ENCODE peak calls at places on chromosome 2, in four cellular contexts. M, I, E and L are unnamed samples.

GRCh38 chr2:236644067-236644466 is 74.4 kb downstream of the ACKR3 start:
- DNase-seq in I (no peak), M (no peak), E (no peak), L (no peak)

GRCh38 chr2:3151153-3151918 is 226.3 kb downstream of the EIPR1 start:
- DNase-seq in I (no peak), E (no peak), M (no peak), L (no peak)

GRCh38 chr2:129720360-129720759 is 259.1 kb upstream of the RAB6C start:
- DNase-seq in M (no peak), I (no peak), E (no peak), L (no peak)

GRCh38 chr2:10454505-10454904 is 6.4 kb upstream of the ODC1 start:
- DNase-seq in I (peak), M (no peak), E (no peak), L (no peak)

GRCh38 chr2:121665504-121665903 is 16.2 kb upstream of the CLASP1 start:
- DNase-seq in E (no peak), I (no peak), M (no peak), L (no peak)

GRCh38 chr2:207162319-207162718 is 3.4 kb downstream of the KLF7 start:
- DNase-seq in M (no peak), I (no peak), E (no peak), L (no peak)

GRCh38 chr2:120879401-120880295 is 144.0 kb downstream of the GLI2 start:
- DNase-seq in M (no peak), E (no peak), I (no peak), L (no peak)

GRCh38 chr2:241868661-241869081 is 858 bp upstream of the RTP5 start:
- DNase-seq in M (no peak), I (peak), E (no peak), L (no peak)

GRCh38 chr2:219335373-219335786 is 2.8 kb upstream of the RESP18 start:
- DNase-seq in I (no peak), E (no peak), M (no peak), L (no peak)

GRCh38 chr2:122531803-122532344 is 776.4 kb downstream of the TSN start:
- DNase-seq in E (peak), M (no peak), I (peak), L (no peak)

GRCh38 chr2:158502984-158503383 is 46.2 kb downstream of the PKP4 start:
- DNase-seq in M (no peak), E (no peak), I (no peak), L (no peak)

GRCh38 chr2:20638014-20638413 is 12.9 kb downstream of the HS1BP3 start:
- DNase-seq in M (no peak), I (no peak), E (no peak), L (no peak)

GRCh38 chr2:239927424-239927981 is 97.6 kb downstream of the NDUFA10 start:
- DNase-seq in I (no peak), E (no peak), M (peak), L (no peak)

GRCh38 chr2:24825883-24826800 is 32.9 kb downstream of the CENPO start:
- DNase-seq in M (no peak), E (no peak), I (peak), L (peak)
- TF ChIP-seq TAF1 in M (no peak), E (no peak), I (no peak), L (no peak)

GRCh38 chr2:46163031-46163430 is 134.2 kb upstream of the EPAS1 start:
- DNase-seq in E (no peak), I (no peak), M (no peak), L (no peak)

GRCh38 chr2:46165916-46166315 is 131.3 kb upstream of the EPAS1 start:
- DNase-seq in I (no peak), E (no peak), M (no peak), L (no peak)

GRCh38 chr2:46164581-46165301 is 132.5 kb upstream of the EPAS1 start:
- DNase-seq in M (no peak), E (no peak), I (no peak), L (no peak)

GRCh38 chr2:46162329-46162870 is 134.8 kb upstream of the EPAS1 start:
- DNase-seq in I (no peak), E (no peak), M (no peak), L (no peak)

GRCh38 chr2:46163804-46164569 is 133.2 kb upstream of the EPAS1 start:
- DNase-seq in M (no peak), I (no peak), E (no peak), L (no peak)
- TF ChIP-seq TAF1 in M (no peak), I (no peak), E (no peak), L (no peak)

DNA sequence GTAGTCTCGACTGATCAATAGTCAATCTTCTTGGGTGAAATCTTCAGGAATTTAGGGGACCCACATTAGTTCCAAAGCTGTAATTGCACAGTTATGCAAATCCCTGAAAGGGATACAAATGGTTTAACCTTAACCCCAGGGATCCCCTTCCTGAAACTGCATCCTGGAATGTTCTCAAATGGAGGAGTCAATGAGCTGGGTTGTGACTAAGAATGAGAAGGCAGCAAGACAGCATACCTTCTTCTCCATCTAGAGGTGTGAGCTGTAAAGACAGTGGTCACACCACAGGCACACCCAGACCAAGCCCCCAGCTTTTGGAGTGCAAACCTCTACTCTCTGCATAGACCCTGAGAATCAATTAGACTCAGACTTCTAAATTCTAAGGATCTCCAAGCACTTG is 164.7 kb upstream of the MEIS1 start:
- DNase-seq in M (no peak), I (no peak), E (peak), L (no peak)
- TF ChIP-seq TAF1 in M (no peak), I (no peak), E (no peak), L (no peak)

GRCh38 chr2:151791545-151791944 is 36.7 kb downstream of the ARL5A start:
- DNase-seq in E (no peak), M (no peak), I (no peak), L (no peak)

GRCh38 chr2:151792589-151792988 is 35.6 kb downstream of the ARL5A start:
- DNase-seq in E (no peak), I (no peak), M (no peak), L (no peak)

GRCh38 chr2:151790689-151791088 is 37.5 kb downstream of the ARL5A start:
- DNase-seq in M (no peak), E (no peak), I (no peak), L (no peak)

GRCh38 chr2:151795646-151796240 is 32.5 kb downstream of the ARL5A start:
- DNase-seq in I (no peak), E (no peak), M (no peak), L (no peak)

DNA sequence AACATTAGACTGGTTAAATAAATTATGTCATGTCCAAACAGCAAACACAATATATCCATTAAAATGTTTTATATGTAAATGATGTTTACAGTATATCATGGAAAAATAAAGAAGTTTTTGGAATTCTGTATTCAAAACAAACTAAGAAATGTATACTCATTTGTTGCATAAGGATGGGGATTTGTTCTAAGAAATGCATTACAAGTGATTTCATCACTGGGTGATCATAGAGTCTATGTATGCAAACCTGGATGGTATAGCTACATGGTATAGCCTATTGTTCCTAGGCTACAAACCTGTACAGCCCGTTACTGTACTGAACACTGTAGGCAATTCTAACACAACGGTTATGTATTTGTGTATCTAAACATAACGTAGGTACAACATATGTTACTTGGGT is 35.1 kb downstream of the ARL5A start:
- DNase-seq in E (no peak), I (no peak), M (no peak), L (no peak)
- TF ChIP-seq TAF1 in E (no peak), I (no peak), M (no peak), L (no peak)

GRCh38 chr2:232330068-232330999 is 48.2 kb upstream of the ALPP start:
- DNase-seq in M (no peak), E (peak), I (no peak), L (no peak)

GRCh38 chr2:232329716-232330067 is 48.9 kb upstream of the ALPP start:
- DNase-seq in I (no peak), M (no peak), E (no peak), L (no peak)

GRCh38 chr2:232332940-232333259 is 45.7 kb upstream of the ALPP start:
- DNase-seq in M (no peak), E (no peak), I (no peak), L (no peak)

GRCh38 chr2:232328516-232329460 is 49.8 kb upstream of the ALPP start:
- DNase-seq in I (no peak), E (no peak), M (no peak), L (no peak)

DNA sequence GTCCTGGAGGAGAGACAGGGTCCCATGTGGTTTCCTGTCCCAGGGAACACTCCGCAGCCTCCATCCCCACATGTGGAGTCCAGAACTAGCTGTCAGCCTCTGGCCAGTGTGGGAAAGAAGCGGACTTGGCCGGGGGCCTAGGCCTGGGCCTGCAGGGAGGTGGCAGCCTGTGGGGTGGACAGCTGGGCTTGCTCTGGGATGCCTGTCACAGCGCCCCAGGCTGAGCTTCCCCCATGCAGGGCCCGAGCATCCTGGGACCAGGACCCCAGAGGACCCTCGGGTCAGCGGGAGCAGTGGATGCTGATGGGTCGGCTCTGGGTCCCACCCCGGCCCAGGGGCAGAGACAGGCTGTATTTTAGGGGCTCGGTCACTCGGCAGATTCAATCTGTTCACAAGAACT is 47.5 kb upstream of the ALPP start:
- DNase-seq in E (no peak), I (no peak), M (no peak), L (no peak)
- TF ChIP-seq TAF1 in E (no peak), I (no peak), M (no peak), L (no peak)

GRCh38 chr2:182368446-182368845 is 58.4 kb downstream of the PDE1A start:
- DNase-seq in I (no peak), E (no peak), M (no peak), L (no peak)

GRCh38 chr2:182365855-182366254 is 61.0 kb downstream of the PDE1A start:
- DNase-seq in M (no peak), I (no peak), E (no peak), L (no peak)

GRCh38 chr2:182368996-182369395 is 57.8 kb downstream of the PDE1A start:
- DNase-seq in M (no peak), I (no peak), E (no peak), L (no peak)

GRCh38 chr2:182367401-182367800 is 59.4 kb downstream of the PDE1A start:
- DNase-seq in M (no peak), E (no peak), I (no peak), L (no peak)

GRCh38 chr2:182366625-182367024 is 60.2 kb downstream of the PDE1A start:
- DNase-seq in E (no peak), M (no peak), I (no peak), L (no peak)
- TF ChIP-seq TAF1 in E (no peak), M (no peak), I (no peak), L (no peak)

DNA sequence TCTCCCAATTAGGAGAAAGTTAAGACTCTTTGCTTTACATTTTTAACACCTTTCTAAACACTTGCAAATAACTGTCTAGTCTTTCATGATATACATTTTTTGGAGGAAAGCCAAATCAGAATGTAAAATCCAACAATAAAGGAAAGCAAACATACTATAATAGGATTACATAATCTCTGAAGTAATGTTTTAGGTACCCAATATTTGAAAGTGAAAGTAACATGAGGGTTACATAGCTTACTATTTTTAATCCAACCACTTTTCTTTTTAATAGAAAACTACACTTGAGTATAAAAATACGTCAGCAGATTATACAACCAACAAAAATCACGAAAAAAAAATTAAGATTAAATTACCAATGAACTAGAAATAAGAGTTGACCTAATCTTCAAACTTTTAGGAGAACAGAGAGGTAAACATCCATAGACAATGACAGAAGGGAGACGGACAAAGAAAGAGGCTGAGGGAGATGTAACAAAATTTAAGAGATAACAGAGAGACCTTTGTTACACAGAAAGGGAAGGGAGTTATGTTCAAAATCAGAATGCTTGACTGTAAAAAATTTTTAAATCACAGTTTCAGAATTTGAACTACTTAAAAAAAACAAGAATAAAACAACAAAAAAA is 150.0 kb downstream of the IKZF2 start:
- DNase-seq in E (no peak), M (no peak), I (no peak), L (no peak)
- TF ChIP-seq TAF1 in E (no peak), M (no peak), I (no peak), L (no peak)

DNA sequence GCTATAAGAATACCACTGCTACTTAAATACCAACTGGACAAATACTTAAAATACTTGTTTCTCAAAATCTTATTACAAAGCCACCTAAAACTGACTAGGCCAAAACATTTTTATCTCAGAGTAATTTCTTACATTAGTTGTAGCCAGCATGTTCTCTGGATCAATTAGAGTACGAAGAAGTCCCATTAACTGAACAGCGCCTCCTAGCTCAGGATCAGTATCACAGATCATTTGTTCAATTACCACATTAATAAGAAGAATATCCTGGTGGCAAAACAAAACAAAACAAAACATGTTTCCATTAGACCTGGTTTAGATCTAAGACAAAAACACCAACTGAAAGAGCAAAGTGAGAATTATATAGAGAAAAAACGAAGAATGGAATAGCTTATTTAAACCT is 36.0 kb downstream of the PPP4R3B start:
- DNase-seq in E (no peak), M (no peak), I (peak), L (no peak)
- TF ChIP-seq TAF1 in E (no peak), M (no peak), I (no peak), L (no peak)